ENCODE peak calls at places on chromosomes 12 and 14, in six cellular contexts. D, X, S, F, Z and I are unnamed samples.

GRCh38 chr12:124231980-124232653 is 62.8 kb upstream of the RFLNA start:
- DNase-seq in S (no peak), Z (no peak), F (peak), X (no peak), D (no peak), I (no peak)

GRCh38 chr14:52076334-52076733 is 7.5 kb upstream of the NID2 start:
- DNase-seq in F (no peak), Z (no peak), S (no peak), X (no peak), D (no peak), I (no peak)

GRCh38 chr14:68173227-68173972 is 353.8 kb downstream of the RAD51B start:
- DNase-seq in S (no peak), D (no peak), F (no peak), Z (no peak), X (no peak), I (no peak)

GRCh38 chr12:102740157-102741032 is 176.6 kb downstream of the PAH start:
- DNase-seq in X (no peak), D (peak), Z (no peak), F (no peak), S (no peak), I (no peak)

GRCh38 chr12:96343347-96343954 is 56.8 kb downstream of the CDK17 start:
- DNase-seq in Z (no peak), D (no peak), S (no peak), X (no peak), F (no peak), I (no peak)

GRCh38 chr12:29773076-29773475 is 10.7 kb downstream of the TMTC1 start:
- DNase-seq in Z (no peak), S (no peak), X (no peak), D (no peak), F (no peak), I (no peak)

GRCh38 chr14:22882529-22883190 is 362 bp upstream of the REM2 start:
- DNase-seq in S (no peak), F (peak), X (no peak), D (no peak), Z (no peak), I (peak)

GRCh38 chr12:24172031-24172772 is 222.7 kb upstream of the SOX5 start:
- DNase-seq in F (no peak), D (no peak), X (no peak), S (no peak), Z (no peak), I (peak)

GRCh38 chr12:87165733-87166375 is 863.3 kb downstream of the C12orf50 start:
- DNase-seq in S (no peak), D (no peak), F (no peak), Z (no peak), X (no peak), I (no peak)

GRCh38 chr14:23045419-23046357 is 3.7 kb downstream of the PSMB11 start:
- DNase-seq in X (no peak), Z (no peak), D (no peak), F (no peak), S (no peak), I (peak)

GRCh38 chr14:51507556-51508511 is 143.9 kb upstream of the FRMD6 start:
- DNase-seq in Z (no peak), X (peak), D (no peak), S (peak), F (peak), I (no peak)

GRCh38 chr14:63656194-63656593 is 14.5 kb upstream of the WDR89 start:
- DNase-seq in X (no peak), F (no peak), Z (no peak), D (no peak), S (no peak), I (no peak)

GRCh38 chr14:24013654-24014514 is 25.2 kb downstream of the DHRS4L2 start:
- DNase-seq in X (no peak), S (no peak), D (peak), F (peak), Z (no peak), I (peak)

GRCh38 chr12:46886541-46887041 is 60.8 kb upstream of the SLC38A4 start:
- DNase-seq in S (no peak), X (no peak), Z (no peak), D (peak), F (no peak), I (no peak)

GRCh38 chr14:30179381-30180130 is 251.9 kb upstream of the PRKD1 start:
- DNase-seq in F (no peak), D (no peak), Z (no peak), S (no peak), X (no peak), I (no peak)

GRCh38 chr12:51183349-51183748 is 10.4 kb upstream of the TFCP2 start:
- DNase-seq in D (no peak), S (no peak), X (no peak), Z (no peak), F (no peak), I (no peak)

GRCh38 chr12:6056406-6057211 is 67.9 kb downstream of the VWF start:
- DNase-seq in F (peak), S (no peak), D (peak), X (no peak), Z (no peak), I (peak)

GRCh38 chr14:64746298-64747250 is 42.4 kb downstream of the PLEKHG3 start:
- DNase-seq in X (no peak), Z (no peak), F (no peak), D (no peak), S (no peak), I (no peak)

GRCh38 chr12:32507559-32508276 is 108.4 kb downstream of the FGD4 start:
- DNase-seq in F (no peak), D (no peak), Z (no peak), S (no peak), X (no peak), I (no peak)

GRCh38 chr12:22121224-22121623 is 75.2 kb downstream of the CMAS start:
- DNase-seq in Z (no peak), X (no peak), D (peak), S (no peak), F (peak), I (peak)

GRCh38 chr12:4355843-4356327 is 23.6 kb downstream of the FGF23 start:
- DNase-seq in X (no peak), Z (no peak), D (peak), F (peak), S (no peak), I (peak)

GRCh38 chr14:106845286-106846087 is 1319.1 kb downstream of the TMEM121 start:
- DNase-seq in F (peak), Z (no peak), S (no peak), D (peak), X (no peak), I (no peak)

GRCh38 chr12:52670961-52671360 is 9.2 kb downstream of the KRT1 start:
- DNase-seq in S (no peak), Z (no peak), X (no peak), F (no peak), D (no peak), I (no peak)

GRCh38 chr14:84453541-84453940 is 1076.4 kb upstream of the FLRT2 start:
- DNase-seq in Z (no peak), S (no peak), X (no peak), D (no peak), F (no peak), I (no peak)

GRCh38 chr12:62772556-62772955 is 162.4 kb downstream of the PPM1H start:
- DNase-seq in S (no peak), Z (no peak), X (no peak), F (no peak), D (no peak), I (no peak)

GRCh38 chr14:104267895-104268294 is 129.5 kb downstream of the KIF26A start:
- DNase-seq in S (no peak), Z (no peak), X (no peak), D (no peak), F (peak), I (peak)

GRCh38 chr14:87233266-87233665 is 759.7 kb downstream of the GALC start:
- DNase-seq in D (no peak), S (no peak), X (no peak), F (no peak), Z (no peak), I (peak)

GRCh38 chr12:25106818-25107217 is 88.1 kb downstream of the DNAI7 start:
- DNase-seq in X (no peak), D (no peak), S (no peak), F (no peak), Z (no peak), I (no peak)

GRCh38 chr12:120886194-120887018 is 17.8 kb downstream of the SPPL3 start:
- DNase-seq in X (no peak), D (no peak), F (no peak), S (no peak), Z (no peak), I (no peak)

GRCh38 chr12:39587247-39587646 is 32.4 kb downstream of the ABCD2 start:
- DNase-seq in X (no peak), Z (no peak), D (no peak), S (no peak), F (peak), I (no peak)

GRCh38 chr12:46388427-46388992 is 15.9 kb upstream of the SLC38A2 start:
- DNase-seq in D (no peak), Z (no peak), F (no peak), S (no peak), X (no peak), I (no peak)

GRCh38 chr12:121968880-121969279 is 50.5 kb downstream of the CFAP251 start:
- DNase-seq in Z (no peak), D (no peak), X (no peak), F (no peak), S (peak), I (peak)

GRCh38 chr12:100953217-100953616 is 158.6 kb downstream of the ANO4 start:
- DNase-seq in Z (no peak), F (no peak), D (no peak), X (no peak), S (no peak), I (no peak)

GRCh38 chr12:124033859-124034258 is 60.8 kb downstream of the ZNF664 start:
- DNase-seq in D (no peak), Z (no peak), F (no peak), X (no peak), S (no peak), I (no peak)

GRCh38 chr14:52131640-52132320 is 62.9 kb upstream of the NID2 start:
- DNase-seq in D (peak), S (peak), Z (peak), X (peak), F (peak), I (peak)

GRCh38 chr14:95255013-95255412 is 64.7 kb downstream of the CLMN start:
- DNase-seq in D (no peak), F (peak), S (no peak), X (no peak), Z (no peak), I (peak)

GRCh38 chr12:94245984-94246383 is 97.6 kb downstream of the PLXNC1 start:
- DNase-seq in Z (no peak), D (no peak), X (no peak), F (no peak), S (no peak), I (peak)